ENCODE peak calls at places on chromosome 1, in four cellular contexts. F is H9, V is mesendoderm, B is H1. O is an unnamed sample.

GRCh38 chr1:39394598-39394997 is 96.8 kb upstream of the BMP8A start:
- DNase-seq in F (no peak), V (peak), B (no peak), O (no peak)

GRCh38 chr1:211259596-211260126 is 495 bp downstream of the RCOR3 start:
- DNase-seq in F (no peak), V (no peak), B (no peak), O (no peak)

GRCh38 chr1:188237573-188238353 is 1409.0 kb downstream of the PLA2G4A start:
- DNase-seq in F (no peak), V (no peak), B (no peak), O (peak)

GRCh38 chr1:154221815-154222081 is 993 bp downstream of the UBAP2L start:
- DNase-seq in F (no peak), V (peak), B (no peak), O (peak)

GRCh38 chr1:227369102-227369760 is 50.9 kb upstream of the CDC42BPA start:
- DNase-seq in F (no peak), V (no peak), B (no peak), O (no peak)

GRCh38 chr1:40914927-40915569 is 52.9 kb upstream of the CITED4 start:
- DNase-seq in F (no peak), V (no peak), B (no peak), O (no peak)

GRCh38 chr1:2778220-2778592 is 23.3 kb downstream of the TTC34 start:
- DNase-seq in F (peak), V (no peak), B (no peak), O (no peak)

GRCh38 chr1:202107321-202107761 is 15.4 kb upstream of the GPR37L1 start:
- DNase-seq in F (no peak), V (no peak), B (no peak), O (no peak)

GRCh38 chr1:162059721-162060120 is 9.8 kb upstream of the NOS1AP start:
- DNase-seq in F (no peak), V (no peak), B (no peak), O (no peak)

GRCh38 chr1:113691184-113691583 is 68.1 kb downstream of the PHTF1 start:
- DNase-seq in F (no peak), V (no peak), B (no peak), O (no peak)
- H3K56ac ChIP-seq in F (no peak), V (no peak), B (no peak), O (no peak)

GRCh38 chr1:184621262-184621661 is 133.4 kb downstream of the EDEM3 start:
- DNase-seq in F (no peak), V (no peak), B (no peak), O (peak)
- H3K56ac ChIP-seq in F (no peak), V (no peak), B (no peak), O (no peak)

GRCh38 chr1:43042773-43043470 is 84.3 kb upstream of the SLC2A1 start:
- DNase-seq in F (no peak), V (no peak), B (no peak), O (no peak)

GRCh38 chr1:43043695-43044094 is 85.0 kb upstream of the SLC2A1 start:
- DNase-seq in F (no peak), V (no peak), B (no peak), O (peak)

GRCh38 chr1:43047135-43047534 is 88.5 kb upstream of the SLC2A1 start:
- DNase-seq in F (no peak), V (no peak), B (no peak), O (no peak)

GRCh38 chr1:43048601-43049011 is 89.9 kb upstream of the SLC2A1 start:
- DNase-seq in F (no peak), V (peak), B (no peak), O (no peak)

GRCh38 chr1:43044572-43045361 is 86.1 kb upstream of the SLC2A1 start:
- DNase-seq in F (no peak), V (no peak), B (no peak), O (no peak)
- H3K56ac ChIP-seq in F (no peak), V (no peak), B (no peak), O (no peak)

DNA sequence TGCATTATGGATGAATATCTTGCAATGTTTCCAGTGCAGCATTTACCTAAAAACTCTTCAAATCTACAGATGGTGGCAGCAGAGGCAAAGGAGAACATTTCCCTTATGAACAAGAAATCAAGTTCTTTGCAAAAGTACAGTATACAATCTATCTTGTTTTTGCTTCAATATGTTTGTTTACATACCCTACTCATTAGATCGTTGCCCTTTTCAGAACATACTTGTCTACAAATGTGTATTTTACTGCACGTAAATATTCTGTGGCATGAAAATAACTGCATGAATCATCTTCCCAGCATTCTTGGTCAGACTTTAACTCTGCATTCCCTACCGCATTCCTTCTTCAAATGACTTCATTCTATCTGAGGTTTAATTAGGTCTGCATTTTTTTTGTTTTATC is 212.7 kb downstream of the ZP4 start:
- DNase-seq in F (no peak), V (peak), B (no peak), O (peak)
- H3K56ac ChIP-seq in F (no peak), V (no peak), B (no peak), O (no peak)

DNA sequence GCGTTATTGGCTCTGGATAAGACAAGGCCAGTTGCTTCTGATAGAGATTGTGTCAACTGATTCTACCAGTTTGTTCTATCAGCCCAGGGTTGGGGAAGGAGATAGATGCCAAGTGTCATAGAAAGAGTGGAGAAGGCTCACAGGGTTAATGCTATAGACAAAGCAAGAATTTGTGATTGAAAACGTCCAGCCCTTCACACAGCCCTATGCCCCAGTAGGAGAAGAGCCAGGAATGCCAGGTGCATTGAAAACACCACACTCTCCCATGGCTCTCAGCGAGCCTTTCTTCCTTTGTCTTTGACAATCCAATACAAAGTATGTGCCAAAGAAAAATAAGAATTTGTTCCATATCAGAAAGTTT is 505.0 kb downstream of the PLPP3 start:
- DNase-seq in F (no peak), V (no peak), B (no peak), O (no peak)
- H3K56ac ChIP-seq in F (no peak), V (no peak), B (no peak), O (no peak)

GRCh38 chr1:9350960-9351359 is 58.3 kb downstream of the SPSB1 start:
- DNase-seq in F (no peak), V (no peak), B (no peak), O (no peak)
- H3K56ac ChIP-seq in F (no peak), V (no peak), B (no peak), O (no peak)

GRCh38 chr1:31752952-31753351 is 11.2 kb downstream of the ADGRB2 start:
- DNase-seq in F (no peak), V (no peak), B (no peak), O (no peak)
- H3K56ac ChIP-seq in F (no peak), V (peak), B (no peak), O (no peak)

DNA sequence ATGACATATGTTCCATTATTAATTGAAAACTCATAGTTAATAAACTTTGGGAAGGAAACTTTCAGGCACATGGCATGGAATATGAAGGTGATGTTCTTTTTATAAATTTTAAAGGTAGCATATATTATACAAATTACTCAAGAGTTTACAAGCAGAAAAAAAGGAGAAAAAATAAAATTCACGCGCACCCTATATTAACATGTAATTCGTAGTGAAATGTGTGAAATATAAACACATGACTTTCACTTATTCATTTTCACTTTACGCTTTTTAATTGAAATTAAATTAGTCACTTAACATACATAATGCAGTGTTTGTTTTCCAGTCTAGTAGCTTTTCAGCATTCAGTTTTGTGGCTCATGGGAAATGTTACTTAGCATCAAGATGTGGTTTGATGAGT is 27.4 kb upstream of the SCYL3 start:
- DNase-seq in F (no peak), V (no peak), B (no peak), O (no peak)
- H3K56ac ChIP-seq in F (no peak), V (no peak), B (no peak), O (no peak)

GRCh38 chr1:22738522-22738921 is 27.9 kb downstream of the EPHB2 start:
- DNase-seq in F (no peak), V (no peak), B (no peak), O (peak)

GRCh38 chr1:22733643-22734042 is 23.0 kb downstream of the EPHB2 start:
- DNase-seq in F (no peak), V (no peak), B (no peak), O (no peak)

GRCh38 chr1:22738069-22738435 is 27.4 kb downstream of the EPHB2 start:
- DNase-seq in F (no peak), V (no peak), B (no peak), O (no peak)

GRCh38 chr1:22737374-22738068 is 26.9 kb downstream of the EPHB2 start:
- DNase-seq in F (no peak), V (no peak), B (no peak), O (no peak)

GRCh38 chr1:22736496-22737088 is 26.0 kb downstream of the EPHB2 start:
- DNase-seq in F (peak), V (peak), B (no peak), O (no peak)
- H3K56ac ChIP-seq in F (no peak), V (no peak), B (no peak), O (no peak)